ENCODE peak calls at places on chromosomes 16 and 17, in ten cellular contexts. Q is osteoblast, F is thyroid gland, U is fibroblast of pulmonary artery, X is tibial nerve, A is lower leg skin, M is fibroblast of mammary gland, S is mucosa of descending colon, Z is K562, J is hepatocyte. C is an unnamed sample.

GRCh38 chr16:80671281-80671849 is 130.6 kb downstream of the DYNLRB2 start:
- DNase-seq in Z (no peak), X (no peak), U (no peak), S (no peak), M (no peak), F (no peak), J (no peak), A (no peak), Q (no peak), C (no peak)

GRCh38 chr16:22924492-22924891 is 110.5 kb downstream of the HS3ST2 start:
- DNase-seq in X (no peak), A (no peak), Z (no peak), F (no peak), J (no peak), U (no peak), M (no peak), S (no peak), Q (no peak), C (no peak)

GRCh38 chr17:49887086-49887743 is 39.3 kb upstream of the TAC4 start:
- DNase-seq in S (no peak), X (no peak), A (peak), F (peak), Q (no peak), Z (no peak), J (peak), M (no peak), U (no peak), C (no peak)

GRCh38 chr17:3213587-3213986 is 6.1 kb downstream of the OR1A1 start:
- DNase-seq in Q (no peak), S (no peak), A (no peak), J (no peak), Z (no peak), M (no peak), F (no peak), U (no peak), X (no peak), C (no peak)

GRCh38 chr16:73058221-73058615 is 10.3 kb upstream of the ZFHX3 start:
- DNase-seq in Q (peak), U (peak), F (peak), Z (peak), J (peak), X (no peak), M (no peak), S (peak), A (no peak), C (no peak)

GRCh38 chr16:51880776-51881175 is 666.2 kb downstream of the TOX3 start:
- DNase-seq in X (no peak), M (peak), J (no peak), Z (no peak), S (no peak), F (no peak), Q (no peak), U (peak), A (no peak), C (peak)

GRCh38 chr17:19647697-19648474 is 665 bp upstream of the ALDH3A2 start:
- DNase-seq in Z (no peak), A (peak), X (peak), S (peak), Q (peak), J (peak), F (peak), M (peak), U (peak), C (peak)

GRCh38 chr17:6786618-6787017 is 10.6 kb downstream of the FBXO39 start:
- DNase-seq in A (no peak), U (peak), S (no peak), Q (no peak), X (no peak), F (no peak), J (no peak), Z (no peak), M (peak), C (no peak)

GRCh38 chr16:70660672-70661350 is 14.5 kb downstream of the IL34 start:
- DNase-seq in S (no peak), Z (no peak), X (no peak), J (no peak), M (no peak), Q (peak), A (no peak), F (no peak), U (no peak), C (no peak)

GRCh38 chr16:51151951-51152663 is 1.0 kb upstream of the SALL1 start:
- DNase-seq in X (no peak), S (peak), M (peak), U (peak), Z (no peak), Q (peak), J (peak), A (no peak), F (peak), C (no peak)

GRCh38 chr17:16398270-16399267 is 16.8 kb upstream of the TRPV2 start:
- DNase-seq in F (peak), M (no peak), Z (peak), Q (no peak), U (no peak), A (no peak), X (no peak), S (no peak), J (no peak), C (no peak)

GRCh38 chr17:62309381-62309780 is 71.0 kb upstream of the EFCAB3 start:
- DNase-seq in X (no peak), F (no peak), A (no peak), U (peak), Z (no peak), M (no peak), Q (no peak), S (no peak), J (no peak), C (no peak)

GRCh38 chr16:54054237-54054780 is 232.3 kb downstream of the IRX3 start:
- DNase-seq in M (no peak), J (no peak), F (no peak), Z (no peak), X (no peak), Q (no peak), U (no peak), A (no peak), S (no peak), C (no peak)

GRCh38 chr16:56852968-56853367 is 12.0 kb upstream of the SLC12A3 start:
- DNase-seq in F (no peak), Z (no peak), U (no peak), M (no peak), A (no peak), Q (no peak), S (no peak), X (no peak), J (no peak), C (no peak)

GRCh38 chr17:80650339-80650672 is 105.7 kb downstream of the RPTOR start:
- DNase-seq in S (no peak), M (no peak), X (no peak), U (no peak), F (no peak), Z (no peak), J (no peak), Q (no peak), A (no peak), C (no peak)

GRCh38 chr16:72474511-72475123 is 302.7 kb upstream of the PMFBP1 start:
- DNase-seq in U (peak), S (no peak), Q (no peak), M (peak), A (no peak), J (no peak), Z (no peak), X (no peak), F (no peak), C (peak)

GRCh38 chr16:87305505-87306391 is 11.4 kb downstream of the C16orf95 start:
- DNase-seq in X (no peak), F (no peak), S (peak), Q (peak), A (no peak), M (no peak), J (peak), U (peak), Z (peak), C (peak)

GRCh38 chr16:88430524-88431446 is 22.3 kb upstream of the ZFPM1 start:
- DNase-seq in X (no peak), F (peak), M (no peak), S (no peak), U (no peak), J (no peak), A (no peak), Q (no peak), Z (peak), C (no peak)

GRCh38 chr16:46830417-46830901 is 521 bp downstream of the C16orf87 start:
- DNase-seq in J (peak), U (peak), F (peak), Z (no peak), Q (peak), A (no peak), S (peak), X (no peak), M (peak), C (no peak)

GRCh38 chr17:50715471-50715870 is 3.9 kb upstream of the LUC7L3 start:
- DNase-seq in Q (no peak), S (no peak), M (no peak), X (no peak), A (no peak), Z (no peak), U (no peak), F (no peak), J (no peak), C (no peak)

GRCh38 chr16:74726736-74727135 is 26.1 kb upstream of the MLKL start:
- DNase-seq in X (no peak), M (peak), A (no peak), S (peak), Q (no peak), U (no peak), F (no peak), J (no peak), Z (peak), C (no peak)

GRCh38 chr16:87210949-87211348 is 106.2 kb downstream of the C16orf95 start:
- DNase-seq in X (no peak), F (no peak), U (peak), A (no peak), Z (no peak), Q (no peak), M (peak), S (no peak), J (no peak), C (no peak)

GRCh38 chr17:77409282-77410161 is 268.8 kb downstream of the SEC14L1 start:
- DNase-seq in Q (no peak), F (peak), S (no peak), A (no peak), Z (no peak), J (no peak), M (peak), U (peak), X (peak), C (no peak)

GRCh38 chr17:59425085-59425901 is 93.8 kb downstream of the YPEL2 start:
- DNase-seq in S (no peak), Q (peak), J (peak), A (no peak), F (peak), U (peak), Z (no peak), M (peak), X (no peak), C (peak)

GRCh38 chr16:50279142-50279865 is 13.0 kb downstream of the ADCY7 start:
- DNase-seq in Z (peak), Q (peak), A (peak), M (no peak), S (peak), X (no peak), F (no peak), J (no peak), U (no peak), C (no peak)

GRCh38 chr16:67847064-67847861 is at the start of gene CENPT:
- DNase-seq in A (no peak), F (peak), U (peak), S (peak), Z (peak), X (peak), J (peak), M (peak), Q (peak), C (no peak)

GRCh38 chr16:85313541-85314208 is 201.4 kb upstream of the CIBAR2 start:
- DNase-seq in F (peak), U (no peak), A (no peak), M (no peak), Q (no peak), Z (no peak), X (no peak), S (no peak), J (no peak), C (no peak)

GRCh38 chr17:83036666-83037065 is 42.7 kb upstream of the METRNL start:
- DNase-seq in Z (no peak), M (no peak), J (no peak), S (no peak), Q (peak), U (no peak), F (no peak), A (no peak), X (no peak), C (no peak)

GRCh38 chr17:21174186-21174585 is 39.8 kb downstream of the TMEM11 start:
- DNase-seq in X (no peak), A (no peak), Z (no peak), S (no peak), F (peak), U (no peak), Q (no peak), J (no peak), M (no peak), C (no peak)

GRCh38 chr17:77507116-77507885 is 366.5 kb downstream of the SEC14L1 start:
- DNase-seq in U (no peak), S (no peak), Z (no peak), M (no peak), A (no peak), Q (peak), X (no peak), J (peak), F (no peak), C (no peak)

GRCh38 chr16:24504467-24505345 is 34.7 kb upstream of the RBBP6 start:
- DNase-seq in F (peak), J (peak), Z (peak), S (peak), Q (peak), M (peak), U (peak), X (no peak), A (peak), C (no peak)

GRCh38 chr16:4048481-4048880 is 67.8 kb downstream of the ADCY9 start:
- DNase-seq in U (no peak), A (no peak), M (no peak), Q (no peak), J (no peak), Z (no peak), X (no peak), S (no peak), F (no peak), C (no peak)

GRCh38 chr16:25014500-25015147 is 545 bp downstream of the ARHGAP17 start:
- DNase-seq in Q (peak), Z (peak), X (no peak), U (peak), J (peak), F (peak), A (no peak), S (peak), M (peak), C (no peak)

GRCh38 chr16:50688083-50688482 is 5.3 kb upstream of the NOD2 start:
- DNase-seq in F (no peak), M (no peak), U (no peak), Z (no peak), A (no peak), X (no peak), Q (peak), J (no peak), S (no peak), C (no peak)

GRCh38 chr17:39225308-39225973 is at the start of gene STAC2:
- DNase-seq in X (no peak), S (no peak), U (no peak), Q (peak), M (no peak), Z (no peak), J (no peak), A (no peak), F (no peak), C (no peak)

GRCh38 chr16:57679016-57679415 is 10.9 kb downstream of the ADGRG3 start:
- DNase-seq in S (no peak), X (no peak), M (no peak), Q (peak), A (no peak), F (no peak), Z (no peak), U (no peak), J (no peak), C (no peak)

GRCh38 chr16:75818491-75818890 is 92.2 kb upstream of the CPHXL start:
- DNase-seq in X (no peak), A (no peak), F (no peak), S (no peak), M (peak), U (peak), Z (no peak), Q (no peak), J (peak), C (no peak)

GRCh38 chr17:55690105-55690508 is 32.6 kb downstream of the TMEM100 start:
- DNase-seq in F (no peak), M (peak), A (peak), Z (no peak), U (no peak), X (no peak), J (no peak), S (no peak), Q (no peak), C (no peak)

GRCh38 chr17:17749921-17750320 is 68.7 kb downstream of the RAI1 start:
- DNase-seq in Z (peak), M (peak), J (peak), U (peak), F (no peak), S (peak), X (no peak), A (no peak), Q (peak), C (no peak)

GRCh38 chr16:88536971-88537751 is 33.0 kb upstream of the ZC3H18 start:
- DNase-seq in S (no peak), X (no peak), Q (no peak), F (peak), Z (no peak), A (no peak), J (no peak), M (no peak), U (no peak), C (no peak)

GRCh38 chr16:83138512-83138911 is 511.7 kb downstream of the CDH13 start:
- DNase-seq in Z (no peak), J (no peak), X (no peak), S (no peak), M (no peak), F (no peak), Q (no peak), U (no peak), A (no peak), C (no peak)

GRCh38 chr16:83137326-83137770 is 510.6 kb downstream of the CDH13 start:
- DNase-seq in U (peak), X (no peak), Q (peak), M (peak), Z (no peak), S (peak), F (no peak), J (peak), A (no peak), C (no peak)

GRCh38 chr16:83136924-83137323 is 510.2 kb downstream of the CDH13 start:
- DNase-seq in M (no peak), A (no peak), J (no peak), Z (no peak), U (no peak), Q (peak), X (no peak), S (no peak), F (no peak), C (no peak)

GRCh38 chr16:83138976-83139690 is 512.4 kb downstream of the CDH13 start:
- DNase-seq in Z (no peak), J (no peak), X (no peak), U (no peak), F (no peak), M (no peak), S (no peak), A (no peak), Q (no peak), C (no peak)

GRCh38 chr16:83137894-83138293 is 511.1 kb downstream of the CDH13 start:
- DNase-seq in A (no peak), S (no peak), Q (no peak), F (no peak), J (no peak), M (no peak), U (no peak), Z (no peak), X (no peak), C (no peak)
- H3K4me3 ChIP-seq in A (no peak), S (no peak), Q (peak), F (no peak), J (no peak), M (no peak), U (peak), Z (no peak), X (no peak), C (peak)

DNA sequence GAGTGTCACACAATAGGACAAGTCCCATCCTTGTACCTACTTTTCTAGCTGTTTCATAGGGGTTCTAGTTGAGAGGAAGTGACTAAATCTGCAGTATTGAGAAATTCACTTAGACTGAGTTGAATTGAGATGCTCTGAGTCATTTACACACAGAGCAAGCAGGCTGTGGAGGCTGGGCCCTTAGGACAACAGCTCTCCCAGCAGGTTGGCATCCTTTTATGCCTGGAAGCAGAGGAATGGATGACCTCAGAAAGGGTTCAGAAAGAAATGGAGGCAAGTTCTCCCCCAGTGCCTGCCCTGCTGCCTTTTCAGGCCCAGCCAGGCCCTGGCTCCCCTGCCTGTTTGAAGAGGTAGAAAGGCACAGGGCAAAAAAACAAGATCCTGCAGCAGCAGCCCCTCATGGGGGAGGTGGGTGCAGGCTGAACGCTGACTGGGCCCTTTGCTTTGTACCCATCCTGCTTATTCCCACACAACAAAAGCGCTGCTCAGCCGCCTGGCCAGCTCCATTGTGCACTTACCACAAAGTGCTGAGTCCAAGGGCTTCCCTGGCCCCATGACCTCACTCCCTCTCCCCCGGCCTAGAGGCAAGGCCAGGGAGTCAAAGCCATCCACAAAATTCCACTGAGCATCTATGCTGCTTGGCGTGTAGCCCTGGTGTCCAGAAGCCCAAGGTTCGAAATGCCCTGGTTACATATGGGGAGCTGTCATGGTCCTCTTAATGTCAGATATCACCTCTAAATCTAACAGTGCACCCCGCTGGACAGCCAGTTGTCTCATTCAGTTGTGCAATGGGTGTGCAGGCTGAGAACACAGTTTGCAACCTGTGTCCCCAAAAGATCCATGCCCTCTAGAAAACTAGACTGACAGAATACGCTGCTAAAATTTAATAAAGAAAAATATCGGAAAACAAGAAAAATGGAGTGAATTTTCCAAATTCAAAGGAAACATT is 5.4 kb upstream of the CRYBA1 start:
- DNase-seq in J (peak), X (no peak), Z (no peak), S (peak), Q (peak), F (no peak), M (peak), A (no peak), U (peak), C (peak)
- TF ChIP-seq CTCF in J (no peak), X (no peak), Z (peak), S (no peak), Q (no peak), F (no peak), M (peak), A (no peak), U (no peak), C (no peak)

DNA sequence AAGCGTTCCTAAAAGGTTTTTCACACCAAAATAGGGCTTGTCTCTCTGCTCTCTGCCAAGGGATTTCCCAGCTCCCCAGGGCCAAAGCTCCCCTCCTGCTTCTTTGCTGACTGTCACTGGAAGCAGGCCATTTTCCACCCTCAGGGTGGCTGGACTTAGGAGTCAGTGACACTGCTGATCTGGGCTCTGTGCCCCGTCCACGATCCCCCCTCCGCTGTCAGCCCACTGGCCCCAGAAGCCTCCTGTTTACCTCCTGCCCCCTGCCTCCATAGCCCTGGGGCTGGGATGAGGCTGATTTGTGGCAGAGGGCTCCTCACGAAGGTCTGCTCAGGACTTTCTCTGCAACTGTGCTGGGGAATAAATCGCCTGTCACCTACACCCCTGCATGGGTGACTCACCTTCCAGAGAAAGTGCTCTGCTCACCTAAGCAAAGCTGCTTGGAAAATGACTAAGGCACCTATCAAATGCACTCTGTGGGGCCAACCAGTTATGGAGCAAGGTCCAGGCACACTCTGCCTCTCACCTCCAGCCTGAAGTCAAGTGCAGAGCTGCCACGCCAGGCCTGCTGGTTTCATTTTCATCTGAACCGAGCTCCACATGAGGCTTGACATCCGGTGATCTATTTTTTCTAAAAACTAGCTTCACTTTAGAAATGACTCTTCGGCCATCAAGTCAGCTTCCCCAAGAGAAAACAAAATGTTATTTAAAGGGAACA is 4.9 kb downstream of the MAP3K14 start:
- DNase-seq in S (peak), J (peak), A (no peak), F (peak), Q (peak), Z (no peak), M (no peak), X (peak), U (no peak), C (no peak)
- H3K4me3 ChIP-seq in S (no peak), J (no peak), A (no peak), F (peak), Q (peak), Z (no peak), M (no peak), X (no peak), U (no peak), C (no peak)

GRCh38 chr16:20944861-20945390 is 44.4 kb downstream of the LYRM1 start:
- DNase-seq in X (no peak), Q (no peak), J (no peak), A (no peak), Z (peak), F (no peak), U (peak), M (peak), S (no peak), C (no peak)
- TF ChIP-seq CTCF in X (no peak), Q (no peak), J (no peak), A (no peak), Z (no peak), F (no peak), U (peak), M (no peak), S (no peak), C (no peak)

C was measured in AG04449.